ENCODE peak calls at places on chromosomes 2 and 18, in four cellular contexts. One of them, this sample, is unnamed.
A peak's percentile ranks its signal among the peaks of the same experiment; 100 is the strongest.

GRCh38 chr2:86047575-86048382 is 57.9 kb downstream of the POLR1A start:
- DNase-seq in AG10803: no peak
- DNase-seq in astrocyte of the cerebellum: no peak
- DNase-seq in germinal center: no peak
- DNase-seq in this sample: no peak

GRCh38 chr2:231708050-231708772 is at the start of gene PTMA:
- DNase-seq in astrocyte of the cerebellum: peak; percentile 99
- DNase-seq in AG10803: peak; percentile 100
- DNase-seq in germinal center: peak; percentile 94
- DNase-seq in this sample: peak; percentile 99

GRCh38 chr18:74892066-74892627 is 294.5 kb downstream of the ZNF407 start:
- DNase-seq in AG10803: no peak
- DNase-seq in astrocyte of the cerebellum: no peak
- DNase-seq in germinal center: no peak
- DNase-seq in this sample: peak; percentile 73

GRCh38 chr2:164369416-164369815 is 251.9 kb downstream of the GRB14 start:
- DNase-seq in germinal center: no peak
- DNase-seq in AG10803: peak; percentile 1
- DNase-seq in astrocyte of the cerebellum: no peak
- DNase-seq in this sample: no peak

GRCh38 chr2:28659127-28659526 is 92.5 kb upstream of the PPP1CB start:
- DNase-seq in AG10803: no peak
- DNase-seq in germinal center: no peak
- DNase-seq in astrocyte of the cerebellum: no peak
- DNase-seq in this sample: no peak

GRCh38 chr2:233501198-233502076 is 65.1 kb downstream of the USP40 start:
- DNase-seq in astrocyte of the cerebellum: peak; percentile 29
- DNase-seq in AG10803: peak; percentile 3
- DNase-seq in germinal center: no peak
- DNase-seq in this sample: no peak

GRCh38 chr2:126880825-126881224 is 17.9 kb upstream of the TEX51 start:
- DNase-seq in germinal center: no peak
- DNase-seq in astrocyte of the cerebellum: no peak
- DNase-seq in AG10803: no peak
- DNase-seq in this sample: no peak

GRCh38 chr2:31354837-31355236 is 59.7 kb downstream of the XDH start:
- DNase-seq in astrocyte of the cerebellum: no peak
- DNase-seq in germinal center: no peak
- DNase-seq in AG10803: no peak
- DNase-seq in this sample: no peak

GRCh38 chr2:200839513-200839912 is 24.9 kb downstream of the CLK1 start:
- DNase-seq in germinal center: no peak
- DNase-seq in AG10803: no peak
- DNase-seq in astrocyte of the cerebellum: no peak
- DNase-seq in this sample: no peak

GRCh38 chr18:21604711-21605110 is 4.2 kb upstream of the ESCO1 start:
- DNase-seq in AG10803: no peak
- DNase-seq in astrocyte of the cerebellum: no peak
- DNase-seq in germinal center: no peak
- DNase-seq in this sample: no peak

GRCh38 chr2:191582355-191582754 is 95.6 kb upstream of the NABP1 start:
- DNase-seq in AG10803: peak; percentile 96
- DNase-seq in germinal center: no peak
- DNase-seq in astrocyte of the cerebellum: no peak
- DNase-seq in this sample: no peak

This sample was measured in NCI-H2081.